ENCODE peak calls at places on chromosomes 12 and 14, in four cellular contexts. N is ovary, L is fibroblast of lung, Y is fibroblast of pulmonary artery. V is an unnamed sample.
A peak's percentile ranks its signal among the peaks of the same experiment; 100 is the strongest.

GRCh38 chr12:128916425-128916824 is 63.1 kb downstream of the GLT1D1 start:
- DNase-seq in Y (no peak), L (no peak), N (no peak), V (no peak)

GRCh38 chr12:75564398-75564797 is 53.0 kb upstream of the KRR1 start:
- DNase-seq in N (no peak), L (no peak), Y (peak; percentile 55), V (no peak)

GRCh38 chr12:3571323-3571722 is 80.3 kb downstream of the PRMT8 start:
- DNase-seq in L (no peak), Y (no peak), N (no peak), V (no peak)

GRCh38 chr12:90323217-90323616 is 614.6 kb upstream of the ATP2B1 start:
- DNase-seq in L (no peak), Y (no peak), N (no peak), V (no peak)

GRCh38 chr14:95413289-95414215 is 93.8 kb upstream of the CLMN start:
- DNase-seq in N (no peak), Y (no peak), L (no peak), V (no peak)

GRCh38 chr14:96051642-96052540 is 12.7 kb downstream of the C14orf132 start:
- DNase-seq in L (no peak), N (no peak), Y (no peak), V (no peak)

GRCh38 chr12:27000962-27001361 is 13.2 kb downstream of the TM7SF3 start:
- DNase-seq in N (no peak), L (no peak), Y (no peak), V (no peak)

GRCh38 chr12:69779928-69780327 is 41.3 kb downstream of the RAB3IP start:
- DNase-seq in N (no peak), L (peak; percentile 49), Y (peak; percentile 69), V (no peak)

GRCh38 chr14:35147711-35148110 is 25.4 kb downstream of the PRORP start:
- DNase-seq in N (no peak), L (no peak), Y (no peak), V (no peak)

GRCh38 chr14:93010543-93011541 is 87.9 kb downstream of the CHGA start:
- DNase-seq in L (no peak), N (no peak), Y (no peak), V (no peak)

GRCh38 chr12:64639466-64639865 is 29.2 kb downstream of the RASSF3 start:
- DNase-seq in N (no peak), L (no peak), Y (no peak), V (no peak)

GRCh38 chr12:64634508-64635092 is 24.3 kb downstream of the RASSF3 start:
- DNase-seq in Y (no peak), N (no peak), L (no peak), V (no peak)

GRCh38 chr12:64633186-64633939 is 23.1 kb downstream of the RASSF3 start:
- DNase-seq in L (no peak), Y (no peak), N (no peak), V (no peak)

GRCh38 chr12:64633940-64634337 is 23.6 kb downstream of the RASSF3 start:
- DNase-seq in L (peak; percentile 79), Y (peak; percentile 74), N (no peak), V (peak; percentile 46)

GRCh38 chr12:64635356-64635998 is 25.2 kb downstream of the RASSF3 start:
- DNase-seq in Y (no peak), L (no peak), N (no peak), V (no peak)
- TF ChIP-seq CTCF in Y (no peak), L (no peak), N (no peak), V (no peak)

GRCh38 chr12:86744547-86745212 is 488.5 kb upstream of the MGAT4C start:
- DNase-seq in L (no peak), Y (no peak), N (no peak), V (no peak)
- H3K4me3 ChIP-seq in L (no peak overlapping the region), Y (no peak overlapping the region), N (no peak overlapping the region), V (no peak overlapping the region)

GRCh38 chr12:77202457-77203060 is 137.2 kb upstream of the E2F7 start:
- DNase-seq in Y (no peak), L (no peak), N (no peak), V (no peak)

DNA sequence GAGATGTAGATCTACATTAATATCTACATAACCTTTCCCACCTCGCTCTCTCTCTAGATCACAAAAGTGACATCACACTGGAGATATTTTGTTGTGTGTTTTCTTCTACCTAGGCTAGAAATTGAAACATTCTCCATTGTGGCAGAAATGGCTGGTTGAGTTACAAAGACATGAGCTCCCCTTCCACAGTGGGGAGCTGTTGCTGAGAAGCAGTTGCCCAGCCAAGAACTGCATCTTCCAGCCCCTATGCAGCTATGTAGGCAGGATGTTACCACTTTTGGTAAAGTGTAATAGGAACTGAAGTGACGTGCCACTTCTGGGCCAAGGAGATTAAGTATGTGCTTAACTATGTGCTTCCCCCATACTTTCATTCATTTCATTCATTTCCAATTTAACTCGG is 138.7 kb upstream of the E2F7 start:
- DNase-seq in L (peak; percentile 10), Y (peak; percentile 31), N (no peak), V (no peak)
- TF ChIP-seq CTCF in L (no peak), Y (peak; percentile 41), N (no peak), V (peak; percentile 26)

GRCh38 chr14:71169861-71170260 is 262.6 kb downstream of the PCNX1 start:
- DNase-seq in N (no peak), Y (no peak), L (no peak), V (no peak)

GRCh38 chr14:71165650-71166049 is 258.4 kb downstream of the PCNX1 start:
- DNase-seq in N (no peak), L (no peak), Y (peak; percentile 14), V (no peak)

GRCh38 chr14:71166434-71166833 is 259.2 kb downstream of the PCNX1 start:
- DNase-seq in Y (peak; percentile 93), L (peak; percentile 70), N (no peak), V (no peak)

GRCh38 chr14:71169028-71169427 is 261.8 kb downstream of the PCNX1 start:
- DNase-seq in L (no peak), N (no peak), Y (no peak), V (no peak)

DNA sequence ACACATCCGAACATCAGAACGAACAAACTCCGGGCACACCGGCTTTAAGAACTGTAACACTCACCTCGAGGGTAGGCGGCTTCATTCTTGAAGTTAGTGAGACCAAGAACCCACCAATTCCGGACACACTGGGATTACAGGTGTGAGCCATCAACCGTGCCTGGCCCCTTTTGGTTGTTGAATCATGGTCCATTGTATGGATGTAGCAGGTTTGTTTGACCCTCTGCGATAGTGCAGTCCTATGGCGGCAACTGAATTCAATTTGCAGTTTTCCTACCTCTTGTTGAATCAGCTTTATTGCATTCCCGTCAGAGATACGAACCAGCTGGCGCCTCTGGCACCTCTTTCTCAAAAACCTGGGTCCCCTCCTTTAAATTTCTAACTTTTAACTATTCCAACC is 261.3 kb downstream of the PCNX1 start:
- DNase-seq in Y (no peak), N (no peak), L (no peak), V (no peak)
- H3K4me3 ChIP-seq in Y (no peak overlapping the region), N (no peak overlapping the region), L (no peak overlapping the region), V (no peak overlapping the region)